ENCODE peak calls at places on chromosomes 7 and 10, in six cellular contexts. O is colonic mucosa, K is epithelial cell of esophagus, Z is WERI-Rb-1, V is A673, J is pancreas. B is an unnamed sample.

GRCh38 chr7:75795831-75796285 is 17.7 kb downstream of the CCL24 start:
- DNase-seq in O (peak), K (no peak), Z (no peak), V (no peak), J (peak), B (no peak)

GRCh38 chr7:137992042-137992737 is 9.7 kb downstream of the CREB3L2 start:
- DNase-seq in O (no peak), K (peak), Z (no peak), V (no peak), J (no peak), B (peak)

GRCh38 chr7:37645276-37646040 is 38.1 kb upstream of the GPR141 start:
- DNase-seq in O (no peak), K (no peak), Z (no peak), V (no peak), J (no peak), B (no peak)

GRCh38 chr7:123538189-123538714 is 3.9 kb upstream of the IQUB start:
- DNase-seq in O (no peak), K (peak), Z (no peak), V (peak), J (no peak), B (peak)

GRCh38 chr7:39605087-39605486 is 18.3 kb upstream of the RALA start:
- DNase-seq in O (no peak), K (peak), Z (no peak), V (no peak), J (no peak), B (no peak)

GRCh38 chr10:96857613-96858012 is 25.5 kb downstream of the LCOR start:
- DNase-seq in O (no peak), K (no peak), Z (no peak), V (no peak), J (no peak), B (peak)

GRCh38 chr7:65247491-65247890 is 126.2 kb upstream of the ZNF92 start:
- DNase-seq in O (peak), K (no peak), Z (no peak), V (no peak), J (no peak), B (no peak)

GRCh38 chr10:30553625-30554442 is 75.7 kb downstream of the LYZL2 start:
- DNase-seq in O (peak), K (peak), Z (no peak), V (peak), J (no peak), B (peak)

GRCh38 chr7:88184848-88185304 is 35.0 kb downstream of the SRI start:
- DNase-seq in O (no peak), K (peak), Z (no peak), V (no peak), J (no peak), B (peak)

GRCh38 chr7:70098133-70098561 is 499.9 kb downstream of the AUTS2 start:
- DNase-seq in O (no peak), K (no peak), Z (no peak), V (peak), J (no peak), B (no peak)

GRCh38 chr7:49279886-49280285 is 355.5 kb downstream of the CDC14C start:
- DNase-seq in O (no peak), K (no peak), Z (peak), V (no peak), J (no peak), B (no peak)

GRCh38 chr7:140176271-140176701 is 497 bp downstream of the KDM7A start:
- DNase-seq in O (no peak), K (no peak), Z (no peak), V (no peak), J (no peak), B (no peak)

GRCh38 chr10:62043493-62043938 is 142.0 kb downstream of the ARID5B start:
- DNase-seq in O (no peak), K (peak), Z (no peak), V (peak), J (no peak), B (peak)

GRCh38 chr10:61463035-61463909 is 10.1 kb upstream of the TMEM26 start:
- DNase-seq in O (no peak), K (peak), Z (no peak), V (peak), J (no peak), B (peak)

GRCh38 chr10:15775513-15775912 is 55.8 kb upstream of the ITGA8 start:
- DNase-seq in O (no peak), K (peak), Z (no peak), V (peak), J (no peak), B (peak)

GRCh38 chr10:96216775-96217174 is 54.6 kb downstream of the BLNK start:
- DNase-seq in O (no peak), K (no peak), Z (no peak), V (no peak), J (no peak), B (no peak)

GRCh38 chr7:100682228-100682741 is 8.7 kb downstream of the GNB2 start:
- DNase-seq in O (no peak), K (peak), Z (no peak), V (no peak), J (peak), B (no peak)

GRCh38 chr7:38840736-38841460 is 68.1 kb downstream of the VPS41 start:
- DNase-seq in O (no peak), K (peak), Z (no peak), V (no peak), J (no peak), B (peak)

GRCh38 chr7:8172372-8173354 is 89.3 kb downstream of the ICA1 start:
- DNase-seq in O (no peak), K (no peak), Z (no peak), V (no peak), J (no peak), B (no peak)

GRCh38 chr7:79403451-79403850 is 50.0 kb downstream of the MAGI2 start:
- DNase-seq in O (no peak), K (no peak), Z (no peak), V (no peak), J (no peak), B (peak)

GRCh38 chr7:76234931-76235441 is 33.3 kb downstream of the SRRM3 start:
- DNase-seq in O (peak), K (peak), Z (peak), V (peak), J (peak), B (peak)

GRCh38 chr7:74230446-74231231 is 20.8 kb downstream of the LAT2 start:
- DNase-seq in O (no peak), K (no peak), Z (no peak), V (no peak), J (no peak), B (no peak)

GRCh38 chr7:90551036-90551435 is 45.1 kb upstream of the CDK14 start:
- DNase-seq in O (no peak), K (peak), Z (no peak), V (no peak), J (no peak), B (no peak)

DNA sequence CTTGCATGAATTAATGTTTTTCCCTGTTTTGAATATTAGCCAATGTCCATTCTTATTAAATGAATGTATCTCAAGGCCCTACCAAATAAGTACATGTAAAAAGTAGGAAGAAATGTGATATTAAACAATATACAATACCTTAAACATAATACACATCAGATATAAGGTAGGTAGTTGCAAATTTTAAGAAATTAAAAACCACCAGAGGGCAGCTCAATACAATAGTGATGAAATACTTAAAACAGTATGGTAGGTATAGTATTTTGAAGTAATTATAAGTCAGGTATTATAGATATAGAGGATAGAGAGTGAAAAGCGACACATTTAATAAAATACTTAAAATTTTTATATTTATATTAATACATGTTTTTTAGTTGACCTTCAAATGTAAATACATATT is 43.6 kb upstream of the CDK14 start:
- DNase-seq in O (no peak), K (peak), Z (no peak), V (peak), J (no peak), B (peak)
- TF ChIP-seq CTCF in O (no peak), K (no peak), Z (no peak), V (peak), J (no peak), B (peak)

DNA sequence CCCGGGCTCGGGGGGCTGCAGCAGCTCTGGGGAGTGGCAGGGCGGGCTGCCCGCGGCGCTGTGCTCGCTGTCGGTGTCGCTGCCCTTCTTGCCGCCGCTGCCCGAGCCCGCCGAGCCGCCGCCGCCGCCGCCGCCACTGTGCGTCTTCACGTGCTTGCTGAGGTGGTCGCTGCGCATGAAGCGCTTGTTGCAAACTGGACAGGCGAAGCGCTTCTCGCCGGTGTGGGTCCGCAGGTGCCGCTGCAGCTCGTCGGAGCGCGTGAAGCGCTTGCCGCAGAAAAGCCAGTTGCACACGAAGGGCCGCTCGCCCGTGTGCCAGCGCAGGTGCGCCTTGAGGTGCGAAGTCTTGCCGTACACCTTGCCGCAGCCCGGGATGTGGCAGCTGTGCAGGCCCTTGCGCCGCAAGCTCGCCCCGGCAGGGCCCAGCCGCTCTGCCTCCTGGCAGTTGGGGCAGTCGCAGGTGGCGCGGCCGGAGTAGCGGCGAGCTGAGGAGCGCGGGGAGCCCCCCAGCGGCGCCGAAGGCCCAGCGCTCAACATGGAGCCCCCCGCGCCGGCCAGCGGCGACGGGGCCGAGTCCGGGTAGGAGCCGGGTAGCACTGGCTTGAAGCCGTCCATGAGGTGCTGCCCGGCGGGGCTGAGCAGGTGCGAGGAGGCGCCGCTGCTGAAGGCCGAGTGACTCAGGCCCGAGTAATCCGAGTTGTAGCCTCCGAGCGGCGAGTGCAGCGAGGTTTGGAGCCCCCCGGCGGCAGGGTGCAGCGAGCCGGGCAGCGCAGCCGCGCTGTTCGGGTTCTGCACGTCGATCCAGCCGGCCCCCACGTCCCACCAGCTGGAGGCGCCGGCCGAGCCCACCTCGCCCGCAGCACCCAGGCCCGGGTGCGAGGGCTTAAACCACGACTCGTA is 2.1 kb downstream of the SP8 start:
- DNase-seq in O (no peak), K (peak), Z (peak), V (no peak), J (peak), B (no peak)
- TF ChIP-seq CTCF in O (no peak), K (no peak), Z (peak), V (peak), J (no peak), B (no peak)

GRCh38 chr10:120431356-120431755 is 25.7 kb upstream of the PLPP4 start:
- DNase-seq in O (no peak), K (peak), Z (no peak), V (no peak), J (no peak), B (no peak)

GRCh38 chr10:120433176-120433575 is 23.9 kb upstream of the PLPP4 start:
- DNase-seq in O (no peak), K (no peak), Z (no peak), V (no peak), J (no peak), B (no peak)

GRCh38 chr10:120428754-120429153 is 28.3 kb upstream of the PLPP4 start:
- DNase-seq in O (no peak), K (no peak), Z (no peak), V (no peak), J (no peak), B (peak)

GRCh38 chr10:120429395-120429794 is 27.6 kb upstream of the PLPP4 start:
- DNase-seq in O (no peak), K (no peak), Z (no peak), V (no peak), J (no peak), B (no peak)

DNA sequence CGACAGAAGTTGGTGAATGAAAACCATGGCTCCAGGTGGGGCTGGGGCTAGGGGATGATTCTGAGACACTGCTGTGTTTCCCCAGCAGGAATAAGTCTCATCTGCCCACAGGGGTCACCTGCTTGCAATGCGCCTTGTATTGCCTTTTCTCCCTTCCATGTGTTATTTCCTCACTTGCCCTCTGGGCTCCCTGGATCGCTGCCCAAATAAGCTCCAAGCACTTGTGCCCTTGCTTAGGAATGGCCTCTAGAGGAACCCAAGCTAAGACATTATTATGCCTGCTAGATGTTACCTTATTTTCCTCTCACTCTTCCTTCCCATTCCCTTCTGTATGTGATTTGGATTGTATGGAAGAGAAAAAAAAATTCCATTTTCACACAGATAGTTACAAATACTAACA is 24.8 kb upstream of the PLPP4 start:
- DNase-seq in O (no peak), K (no peak), Z (no peak), V (no peak), J (no peak), B (peak)
- TF ChIP-seq CTCF in O (no peak), K (no peak), Z (no peak), V (no peak), J (no peak), B (no peak)

GRCh38 chr10:121592155-121592890 is 5.9 kb downstream of the FGFR2 start:
- DNase-seq in O (no peak), K (peak), Z (no peak), V (no peak), J (no peak), B (no peak)
- TF ChIP-seq CTCF in O (no peak), K (peak), Z (peak), V (no peak), J (no peak), B (no peak)

DNA sequence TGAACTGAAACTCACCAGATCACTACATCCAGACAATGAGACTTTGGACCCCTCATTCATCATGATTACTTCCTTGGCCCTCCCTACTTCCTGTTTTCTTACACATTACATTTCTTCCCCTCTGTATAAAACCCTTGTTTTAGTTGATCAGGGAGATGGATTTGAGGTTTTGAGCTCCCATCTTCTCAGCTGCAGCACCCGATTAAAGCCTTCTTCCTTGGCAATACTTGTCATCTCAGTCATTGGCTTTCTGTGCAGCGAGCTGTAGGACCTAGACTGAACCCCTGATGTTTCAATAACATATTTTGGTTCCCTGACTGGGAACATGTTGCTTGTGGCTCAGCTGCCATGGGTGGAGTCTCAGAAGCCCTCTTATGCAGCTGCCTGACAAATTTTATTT is 33.1 kb downstream of the NOLC1 start:
- DNase-seq in O (no peak), K (no peak), Z (no peak), V (no peak), J (no peak), B (no peak)
- TF ChIP-seq CTCF in O (no peak), K (no peak), Z (no peak), V (no peak), J (no peak), B (no peak)

GRCh38 chr7:2541291-2542010 is 13.9 kb downstream of the BRAT1 start:
- DNase-seq in O (no peak), K (no peak), Z (no peak), V (no peak), J (no peak), B (no peak)

GRCh38 chr7:2539031-2540028 is 16.0 kb downstream of the BRAT1 start:
- DNase-seq in O (no peak), K (no peak), Z (no peak), V (no peak), J (no peak), B (no peak)

GRCh38 chr7:2540641-2541051 is 14.7 kb downstream of the BRAT1 start:
- DNase-seq in O (no peak), K (no peak), Z (peak), V (no peak), J (no peak), B (no peak)

GRCh38 chr7:2540133-2540532 is 15.2 kb downstream of the BRAT1 start:
- DNase-seq in O (no peak), K (no peak), Z (no peak), V (no peak), J (no peak), B (no peak)

DNA sequence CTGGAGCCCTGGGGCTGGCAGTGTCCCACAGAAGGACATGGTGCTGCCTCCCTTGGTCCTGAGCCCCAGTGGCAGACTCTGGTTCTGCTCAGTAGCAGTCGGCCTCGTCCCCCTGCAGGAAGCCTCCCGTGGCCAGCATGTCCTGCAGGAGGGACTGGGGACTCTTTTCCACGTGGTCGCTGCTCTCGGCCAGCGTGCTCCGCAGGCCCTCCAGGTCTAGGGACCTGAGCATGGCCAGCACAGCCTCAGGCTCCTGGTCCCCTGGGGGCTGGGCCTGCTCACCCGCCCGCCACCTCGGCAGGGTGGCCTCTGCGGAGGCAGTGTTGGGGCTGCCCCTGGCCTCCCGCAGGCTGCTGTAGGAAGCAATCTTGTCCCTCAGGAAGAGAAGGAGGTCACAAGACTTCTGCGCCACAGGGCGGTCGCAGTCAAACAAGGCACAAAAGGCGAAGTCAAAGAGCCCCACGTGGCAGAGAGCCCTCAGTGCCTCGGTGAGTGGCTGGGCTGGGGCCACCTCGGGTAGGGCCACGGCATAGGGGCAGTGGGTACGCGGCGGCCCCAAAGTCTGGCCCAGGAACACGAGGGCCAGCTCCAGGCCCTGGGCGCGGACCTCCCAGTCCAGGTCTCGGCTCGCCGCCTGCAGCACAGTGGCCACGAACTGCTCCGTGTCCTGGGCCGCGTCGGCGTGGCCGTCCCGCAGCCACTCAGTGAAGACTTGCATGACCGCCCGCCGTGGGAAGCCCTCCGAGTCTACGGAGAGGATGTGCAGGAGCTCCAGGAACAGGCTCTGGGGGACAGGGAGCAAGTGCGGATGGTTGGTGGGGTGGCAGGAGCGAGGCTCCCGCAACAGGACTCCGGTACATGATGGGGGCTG is 17.1 kb downstream of the BRAT1 start:
- DNase-seq in O (no peak), K (no peak), Z (peak), V (no peak), J (no peak), B (no peak)
- TF ChIP-seq CTCF in O (no peak), K (no peak), Z (no peak), V (no peak), J (no peak), B (no peak)

GRCh38 chr10:128051548-128051947 is 74.7 kb downstream of the MKI67 start:
- DNase-seq in O (no peak), K (no peak), Z (no peak), V (no peak), J (no peak), B (no peak)
- TF ChIP-seq CTCF in O (no peak), K (no peak), Z (no peak), V (no peak), J (no peak), B (no peak)

DNA sequence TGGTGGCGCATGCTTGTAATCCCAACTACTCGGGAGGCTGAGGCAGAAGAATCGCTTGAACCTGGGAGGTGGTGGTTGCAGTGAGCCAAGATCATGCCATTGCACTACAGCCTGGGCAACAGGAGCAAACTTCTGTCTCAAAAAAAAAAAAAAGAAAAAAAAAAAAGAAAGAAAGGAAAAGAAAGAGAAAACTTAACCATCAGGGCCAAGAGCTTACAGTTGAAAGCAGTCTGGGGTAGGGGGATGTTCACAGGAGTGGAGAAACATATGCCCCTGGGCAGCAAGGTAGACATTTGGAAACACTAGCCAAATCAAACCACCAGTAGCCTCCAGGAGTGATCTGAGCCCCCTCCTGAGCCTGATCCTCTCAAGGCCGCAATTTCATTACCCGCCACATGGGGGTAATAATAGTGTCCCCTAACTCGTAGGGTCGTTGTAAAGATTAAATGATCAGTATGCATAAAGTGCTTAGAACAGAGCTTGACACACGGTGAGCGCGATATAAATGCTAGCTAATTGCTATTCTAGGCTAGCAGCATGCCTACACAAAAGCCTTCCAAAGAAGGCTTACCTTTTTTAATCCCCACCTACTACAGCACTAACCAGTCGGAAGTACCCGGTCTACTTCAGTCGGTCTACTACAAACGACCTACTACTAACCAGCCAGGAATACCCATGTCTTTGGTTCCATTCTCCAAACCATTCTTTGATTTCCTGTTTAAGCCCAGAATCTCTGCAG is 274.3 kb upstream of the NEBL start:
- DNase-seq in O (no peak), K (no peak), Z (no peak), V (peak), J (no peak), B (no peak)
- TF ChIP-seq CTCF in O (no peak), K (peak), Z (no peak), V (peak), J (no peak), B (no peak)